ENCODE peak calls at places on chromosomes 4 and X, in nine cellular contexts. Z is activated CD8-positive, alpha-beta memory T cell treated with anti-CD3 and anti-CD28 coated beads for 48 hours; L is left colon; S is left cardiac atrium; N is upper lobe of right lung; X is nephron progenitor cell; U is GM04504; F is RKO; P is mesenchymal stem cell. Y is an unnamed sample.

GRCh38 chrX:110178179-110178865 is 139.6 kb downstream of the AMMECR1 start:
- DNase-seq in N (no peak), S (no peak), L (no peak), X (no peak), F (no peak), Z (no peak), P (no peak), U (no peak), Y (no peak)

GRCh38 chr4:42568610-42569207 is 88.2 kb downstream of the ATP8A1 start:
- DNase-seq in S (peak), N (no peak), X (peak), P (peak), L (peak), Z (peak), F (peak), U (peak), Y (peak)

GRCh38 chr4:181278941-181279340 is 964.3 kb upstream of the TENM3 start:
- DNase-seq in Z (no peak), S (no peak), U (no peak), N (no peak), L (no peak), X (no peak), F (no peak), P (no peak), Y (no peak)

GRCh38 chr4:82774711-82775171 is 23.9 kb downstream of the SCD5 start:
- DNase-seq in X (peak), U (no peak), S (no peak), F (no peak), N (no peak), L (no peak), P (no peak), Z (no peak), Y (no peak)

GRCh38 chr4:7365472-7366179 is 69.1 kb downstream of the PSAPL1 start:
- DNase-seq in U (no peak), N (peak), S (no peak), X (no peak), P (no peak), F (no peak), Z (no peak), L (no peak), Y (no peak)

GRCh38 chrX:98068210-98068609 is 1184.5 kb downstream of the RPA4 start:
- DNase-seq in S (no peak), U (no peak), N (no peak), Z (no peak), L (no peak), F (no peak), P (no peak), X (peak), Y (no peak)

GRCh38 chr4:116092961-116093360 is 979.5 kb upstream of the NDST4 start:
- DNase-seq in S (no peak), F (no peak), N (no peak), L (no peak), P (no peak), U (no peak), X (no peak), Z (no peak), Y (no peak)

GRCh38 chr4:184153781-184154542 is 63.7 kb downstream of the ENPP6 start:
- DNase-seq in Z (no peak), N (no peak), F (no peak), P (no peak), U (no peak), L (no peak), X (no peak), S (no peak), Y (no peak)

GRCh38 chr4:183250831-183251230 is 69.2 kb downstream of the CLDN22 start:
- DNase-seq in X (no peak), F (no peak), Z (no peak), P (no peak), L (no peak), N (no peak), U (no peak), S (no peak), Y (no peak)

GRCh38 chr4:165991325-165992180 is 118.5 kb downstream of the TLL1 start:
- DNase-seq in U (no peak), N (no peak), S (no peak), P (peak), X (no peak), Z (no peak), L (no peak), F (no peak), Y (no peak)

GRCh38 chr4:53640576-53641459 is 49.5 kb upstream of the LNX1 start:
- DNase-seq in P (no peak), F (no peak), S (no peak), N (peak), Z (no peak), U (no peak), X (no peak), L (no peak), Y (no peak)

GRCh38 chr4:26647523-26648224 is 63.8 kb downstream of the TBC1D19 start:
- DNase-seq in F (no peak), L (no peak), N (no peak), S (no peak), U (no peak), X (no peak), Z (no peak), P (no peak), Y (no peak)

GRCh38 chrX:152428089-152428488 is 23.0 kb downstream of the GABRA3 start:
- DNase-seq in P (no peak), S (no peak), N (no peak), L (no peak), F (peak), Z (no peak), X (no peak), U (no peak), Y (peak)

GRCh38 chr4:82865592-82865991 is 25.4 kb downstream of the SEC31A start:
- DNase-seq in P (peak), U (peak), Z (no peak), L (no peak), F (peak), N (no peak), S (no peak), X (no peak), Y (peak)

GRCh38 chrX:3449287-3449686 is 102.8 kb upstream of the MXRA5 start:
- DNase-seq in Z (no peak), L (no peak), F (no peak), U (peak), N (no peak), X (no peak), S (no peak), P (no peak), Y (no peak)

GRCh38 chr4:61400446-61400845 is 200.3 kb downstream of the ADGRL3 start:
- DNase-seq in S (no peak), X (no peak), Z (no peak), U (no peak), F (no peak), P (no peak), N (no peak), L (no peak), Y (no peak)

GRCh38 chr4:167084326-167084725 is 150.0 kb downstream of the SPOCK3 start:
- DNase-seq in S (no peak), X (no peak), U (no peak), F (no peak), Z (no peak), N (no peak), L (no peak), P (no peak), Y (no peak)

GRCh38 chrX:71941771-71942170 is 31.1 kb downstream of the NHSL2 start:
- DNase-seq in X (no peak), F (peak), U (no peak), P (peak), L (peak), N (no peak), S (peak), Z (no peak), Y (peak)

GRCh38 chr4:80006935-80007744 is 65.9 kb downstream of the ANTXR2 start:
- DNase-seq in N (no peak), P (peak), F (no peak), L (no peak), Z (no peak), U (no peak), S (no peak), X (no peak), Y (no peak)